ENCODE peak calls at places on chromosomes 12 and 14, in five cellular contexts. O, C, E, F and P are unnamed samples.

GRCh38 chr14:33186656-33187055 is 248.0 kb downstream of the NPAS3 start:
- DNase-seq in C (no peak), O (no peak), E (no peak), F (peak; percentile 6), P (no peak)

GRCh38 chr12:96907681-96908163 is 665 bp downstream of the NEDD1 start:
- DNase-seq in C (no peak), F (peak; percentile 26), E (no peak), O (no peak), P (peak; percentile 29)

GRCh38 chr12:95185834-95186233 is 31.4 kb downstream of the FGD6 start:
- DNase-seq in O (no peak), E (no peak), F (no peak), C (no peak), P (no peak)

GRCh38 chr12:47271800-47272230 is 192.1 kb upstream of the AMIGO2 start:
- DNase-seq in F (no peak), C (no peak), E (no peak), O (no peak), P (no peak)

GRCh38 chr12:63782466-63782865 is 2.8 kb downstream of the RXYLT1 start:
- DNase-seq in O (no peak), C (no peak), E (no peak), F (no peak), P (no peak)

GRCh38 chr12:47303207-47303606 is 223.4 kb upstream of the AMIGO2 start:
- DNase-seq in F (peak; percentile 7), E (no peak), C (no peak), O (peak; percentile 57), P (no peak)

GRCh38 chr12:43290836-43291235 is 261.2 kb downstream of the ADAMTS20 start:
- DNase-seq in F (no peak), O (no peak), E (no peak), C (no peak), P (no peak)

GRCh38 chr12:25689996-25690501 is 137.0 kb upstream of the LMNTD1 start:
- DNase-seq in E (peak; percentile 42), F (peak; percentile 65), C (no peak), O (no peak), P (peak; percentile 76)

GRCh38 chr14:36660736-36661505 is 739 bp upstream of the PAX9 start:
- DNase-seq in E (no peak), C (no peak), O (no peak), F (no peak), P (no peak)

GRCh38 chr12:94488449-94488848 is 28.8 kb upstream of the CEP83 start:
- DNase-seq in E (no peak), C (no peak), O (no peak), F (no peak), P (no peak)

GRCh38 chr12:16095531-16096110 is 181.9 kb downstream of the SLC15A5 start:
- DNase-seq in F (no peak), C (no peak), O (no peak), E (no peak), P (no peak)

GRCh38 chr12:77940566-77940965 is 109.9 kb downstream of the NAV3 start:
- DNase-seq in F (peak; percentile 82), E (no peak), C (no peak), O (no peak), P (no peak)
- H3K4me3 ChIP-seq in F (peak overlapping the region; percentile 47), E (no peak overlapping the region), C (no peak overlapping the region), O (peak overlapping the region; percentile 61), P (no peak overlapping the region)

DNA sequence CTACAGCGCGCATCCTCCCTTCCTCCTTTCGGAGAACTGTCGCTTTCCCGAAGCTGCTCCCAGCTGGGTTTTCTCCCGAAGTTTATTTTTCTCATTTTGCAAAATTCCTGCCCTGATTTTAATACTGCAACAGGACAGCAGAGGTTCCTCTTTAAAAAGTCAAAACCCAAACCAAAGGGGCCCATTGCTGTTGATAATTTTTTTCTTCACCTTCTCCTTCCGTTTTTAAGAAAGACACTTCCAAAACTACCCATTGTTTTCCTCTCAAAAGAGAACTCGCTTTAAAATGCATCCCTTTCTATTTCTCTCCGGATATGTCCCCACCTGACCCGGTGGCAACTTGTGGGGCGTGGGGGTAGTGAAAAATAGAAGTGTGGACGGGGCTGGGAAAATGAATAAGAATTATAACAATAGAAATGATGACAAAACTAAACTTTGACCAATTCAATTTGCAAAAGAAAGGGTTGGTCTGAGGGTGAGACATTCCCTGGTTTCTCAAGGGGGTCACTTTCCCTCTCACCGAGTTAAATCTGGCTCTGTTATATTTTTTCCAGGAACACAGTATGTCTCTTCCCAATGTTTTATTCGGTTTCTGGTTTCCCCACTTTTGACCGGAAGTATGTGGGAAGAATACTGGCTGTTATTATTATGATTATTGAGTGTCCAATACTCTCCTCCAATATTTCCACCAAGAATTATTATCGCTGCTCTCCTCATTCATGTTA is 4.0 kb upstream of the TBX5 start:
- DNase-seq in E (no peak), C (no peak), O (no peak), F (no peak), P (no peak)
- H3K4me3 ChIP-seq in E (peak overlapping the region; percentile 41), C (peak overlapping the region; percentile 66), O (peak overlapping the region; percentile 23), F (peak overlapping the region; percentile 74), P (no peak overlapping the region)

GRCh38 chr14:53153702-53154112 is 584 bp upstream of the DDHD1 start:
- DNase-seq in C (no peak), F (no peak), O (no peak), E (no peak), P (no peak)
- H3K4me3 ChIP-seq in C (peak overlapping the region; percentile 96), F (peak overlapping the region; percentile 89), O (peak overlapping the region; percentile 89), E (peak overlapping the region; percentile 86), P (peak overlapping the region; percentile 72)

GRCh38 chr14:55578511-55578910 is 1.5 kb upstream of the KTN1 start:
- DNase-seq in O (no peak), F (peak; percentile 13), E (no peak), C (no peak), P (peak; percentile 71)
- H3K4me3 ChIP-seq in O (peak overlapping the region; percentile 86), F (peak overlapping the region; percentile 78), E (peak overlapping the region; percentile 90), C (peak overlapping the region; percentile 87), P (no peak overlapping the region)

GRCh38 chr12:62106547-62107175 is 153.5 kb upstream of the USP15 start:
- DNase-seq in E (no peak), C (no peak), F (no peak), O (no peak), P (no peak)
- H3K4me3 ChIP-seq in E (no peak overlapping the region), C (no peak overlapping the region), F (no peak overlapping the region), O (no peak overlapping the region), P (no peak overlapping the region)

GRCh38 chr12:12872139-12872933 is 19.0 kb upstream of the GPRC5A start:
- DNase-seq in C (no peak), F (peak; percentile 62), O (peak; percentile 66), E (peak; percentile 55), P (no peak)
- H3K4me3 ChIP-seq in C (no peak overlapping the region), F (no peak overlapping the region), O (no peak overlapping the region), E (no peak overlapping the region), P (no peak overlapping the region)

GRCh38 chr12:42236017-42236416 is 2.0 kb downstream of the YAF2 start:
- DNase-seq in E (no peak), C (no peak), F (peak; percentile 43), O (no peak), P (no peak)
- H3K4me3 ChIP-seq in E (no peak overlapping the region), C (peak overlapping the region; percentile 96), F (no peak overlapping the region), O (no peak overlapping the region), P (no peak overlapping the region)

DNA sequence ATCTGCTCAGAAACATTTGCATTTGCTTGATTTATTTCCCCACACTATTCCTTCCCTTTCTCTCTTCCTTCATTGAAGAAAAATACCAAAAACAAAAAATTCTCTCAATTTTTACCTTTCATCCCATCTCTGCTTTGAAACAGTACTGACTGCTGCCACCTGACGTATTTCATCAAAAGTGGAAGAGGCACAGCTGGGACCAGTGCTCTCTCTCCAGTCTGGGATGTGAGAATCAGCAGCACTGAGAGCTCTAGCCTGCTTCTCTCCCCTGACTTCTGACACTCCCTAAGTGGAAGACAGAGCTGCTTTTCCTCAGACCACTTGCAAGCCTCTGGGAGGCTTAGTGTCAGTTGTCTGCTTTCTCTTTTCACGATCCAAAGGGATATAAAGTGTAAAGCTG is 36.9 kb downstream of the TTLL5 start:
- DNase-seq in C (no peak), E (no peak), F (no peak), O (no peak), P (no peak)
- H3K4me3 ChIP-seq in C (no peak overlapping the region), E (no peak overlapping the region), F (no peak overlapping the region), O (no peak overlapping the region), P (no peak overlapping the region)